ENCODE peak calls at places on chromosome 22, in four cellular contexts. I is neural crest cell, K is choroid plexus epithelial cell, P is NCI-H2029. N is an unnamed sample.

GRCh38 chr22:47569389-47570299 is 807.2 kb downstream of the TBC1D22A start:
- DNase-seq in I (no peak), K (no peak), P (no peak), N (no peak)

GRCh38 chr22:47154621-47155081 is 392.2 kb downstream of the TBC1D22A start:
- DNase-seq in I (no peak), K (peak), P (no peak), N (no peak)

GRCh38 chr22:39620924-39621690 is 50.6 kb downstream of the CACNA1I start:
- DNase-seq in I (no peak), K (no peak), P (no peak), N (no peak)

GRCh38 chr22:48980409-48980808 is 847.3 kb downstream of the BRD1 start:
- DNase-seq in I (no peak), K (no peak), P (no peak), N (no peak)

GRCh38 chr22:40728731-40729189 is 49.5 kb downstream of the MCHR1 start:
- DNase-seq in I (no peak), K (peak), P (peak), N (peak)

GRCh38 chr22:36300396-36301212 is 47.7 kb downstream of the APOL1 start:
- DNase-seq in I (no peak), K (no peak), P (no peak), N (no peak)

GRCh38 chr22:17441326-17441725 is 72.1 kb downstream of the CECR2 start:
- DNase-seq in I (no peak), K (no peak), P (no peak), N (no peak)

GRCh38 chr22:24695958-24696511 is 78.5 kb downstream of the PIWIL3 start:
- DNase-seq in I (no peak), K (peak), P (peak), N (peak)

GRCh38 chr22:39492186-39492585 is 9.9 kb upstream of the MIEF1 start:
- DNase-seq in I (no peak), K (no peak), P (no peak), N (no peak)

GRCh38 chr22:29706493-29706892 is 13.3 kb upstream of the CABP7 start:
- DNase-seq in I (no peak), K (no peak), P (no peak), N (no peak)

GRCh38 chr22:37849089-37849751 is at the start of gene EIF3L:
- DNase-seq in I (peak), K (peak), P (peak), N (peak)

GRCh38 chr22:17912942-17913704 is 111.2 kb downstream of the MICAL3 start:
- DNase-seq in I (no peak), K (no peak), P (peak), N (peak)

GRCh38 chr22:17370036-17370765 is 941 bp downstream of the CECR2 start:
- DNase-seq in I (peak), K (no peak), P (no peak), N (no peak)

N was measured in NCI-H510A treated with DMSO at 0.1 percent for 48 hours.